ENCODE peak calls at places on chromosomes 7 and 10, in four cellular contexts. E is NCI-H1930, G is KG1, K is endothelial cell. Z is an unnamed sample.

GRCh38 chr10:69348824-69349541 is 67.7 kb downstream of the TACR2 start:
- DNase-seq in E (no peak), G (peak), K (no peak), Z (peak)

GRCh38 chr10:43093423-43094090 is 16.7 kb downstream of the RET start:
- DNase-seq in E (no peak), G (no peak), K (no peak), Z (no peak)

GRCh38 chr10:42988517-42989395 is 88.1 kb upstream of the RET start:
- DNase-seq in E (no peak), G (no peak), K (peak), Z (no peak)

GRCh38 chr10:106582291-106582690 is 582.2 kb downstream of the SORCS1 start:
- DNase-seq in E (no peak), G (no peak), K (no peak), Z (no peak)

GRCh38 chr10:44897049-44897448 is 14.1 kb upstream of the TMEM72 start:
- DNase-seq in E (no peak), G (no peak), K (no peak), Z (no peak)

GRCh38 chr10:22573820-22574569 is 140.4 kb downstream of the PIP4K2A start:
- DNase-seq in E (no peak), G (no peak), K (peak), Z (no peak)

GRCh38 chr10:32265756-32266155 is 81.2 kb downstream of the EPC1 start:
- DNase-seq in E (no peak), G (no peak), K (no peak), Z (no peak)

GRCh38 chr7:118153551-118154177 is 30.3 kb upstream of the LSM8 start:
- DNase-seq in E (peak), G (peak), K (peak), Z (no peak)

GRCh38 chr7:128431221-128431620 is 21.4 kb upstream of the IMPDH1 start:
- DNase-seq in E (no peak), G (no peak), K (no peak), Z (no peak)

GRCh38 chr7:28106316-28106957 is 74.2 kb downstream of the JAZF1 start:
- DNase-seq in E (no peak), G (no peak), K (no peak), Z (no peak)

GRCh38 chr10:52318136-52318810 is 4.2 kb downstream of the DKK1 start:
- DNase-seq in E (no peak), G (no peak), K (no peak), Z (peak)

GRCh38 chr10:117439243-117439912 is 64.1 kb upstream of the PDZD8 start:
- DNase-seq in E (no peak), G (no peak), K (no peak), Z (peak)

GRCh38 chr7:33108591-33108930 is 643 bp downstream of the RP9 start:
- DNase-seq in E (no peak), G (peak), K (no peak), Z (no peak)

GRCh38 chr10:88883443-88883799 is 3.4 kb downstream of the STAMBPL1 start:
- DNase-seq in E (no peak), G (no peak), K (no peak), Z (no peak)